ENCODE peak calls at places on chromosomes 13 and 19, in four cellular contexts. One of them, this sample, is unnamed.

GRCh38 chr19:48424694-48425219 is 21.0 kb upstream of the GRWD1 start:
- DNase-seq in OCI-LY7: peak
- DNase-seq in colonic mucosa: no peak
- DNase-seq in AG04450: no peak
- DNase-seq in this sample: no peak

GRCh38 chr19:33416307-33417215 is 43.1 kb downstream of the CEBPG start:
- DNase-seq in OCI-LY7: peak
- DNase-seq in colonic mucosa: peak
- DNase-seq in AG04450: no peak
- DNase-seq in this sample: peak

GRCh38 chr19:6663236-6664187 is 6.4 kb downstream of the TNFSF14 start:
- DNase-seq in OCI-LY7: no peak
- DNase-seq in colonic mucosa: no peak
- DNase-seq in AG04450: no peak
- DNase-seq in this sample: no peak

GRCh38 chr13:98606296-98606695 is 29.4 kb upstream of the STK24 start:
- DNase-seq in OCI-LY7: no peak
- DNase-seq in colonic mucosa: no peak
- DNase-seq in AG04450: no peak
- DNase-seq in this sample: no peak

GRCh38 chr13:102128216-102128800 is 273.5 kb downstream of the FGF14 start:
- DNase-seq in OCI-LY7: no peak
- DNase-seq in colonic mucosa: no peak
- DNase-seq in AG04450: no peak
- DNase-seq in this sample: no peak

GRCh38 chr13:95716231-95716630 is 39.3 kb downstream of the DNAJC3 start:
- DNase-seq in OCI-LY7: no peak
- DNase-seq in colonic mucosa: no peak
- DNase-seq in AG04450: no peak
- DNase-seq in this sample: no peak

GRCh38 chr13:36789061-36789460 is 30.0 kb upstream of the RFXAP start:
- DNase-seq in OCI-LY7: no peak
- DNase-seq in colonic mucosa: no peak
- DNase-seq in AG04450: no peak
- DNase-seq in this sample: no peak

GRCh38 chr19:5692785-5693194 is 2.7 kb downstream of the RPL36 start:
- DNase-seq in OCI-LY7: no peak
- DNase-seq in colonic mucosa: no peak
- DNase-seq in AG04450: no peak
- DNase-seq in this sample: no peak

GRCh38 chr19:5578094-5578846 is 10.5 kb upstream of the TINCR start:
- DNase-seq in OCI-LY7: peak
- DNase-seq in colonic mucosa: peak
- DNase-seq in AG04450: peak
- DNase-seq in this sample: peak

GRCh38 chr19:50203281-50204080 is at the start of gene MYH14:
- DNase-seq in OCI-LY7: no peak
- DNase-seq in colonic mucosa: peak
- DNase-seq in AG04450: no peak
- DNase-seq in this sample: no peak

GRCh38 chr19:35045667-35046300 is 4.3 kb downstream of the HPN start:
- DNase-seq in OCI-LY7: peak
- DNase-seq in colonic mucosa: no peak
- DNase-seq in AG04450: no peak
- DNase-seq in this sample: no peak

GRCh38 chr19:1015782-1016646 is 4.9 kb downstream of the TMEM259 start:
- DNase-seq in OCI-LY7: no peak
- DNase-seq in colonic mucosa: no peak
- DNase-seq in AG04450: no peak
- DNase-seq in this sample: no peak

GRCh38 chr13:50969691-50970090 is 60.1 kb downstream of the RNASEH2B start:
- DNase-seq in OCI-LY7: no peak
- DNase-seq in colonic mucosa: no peak
- DNase-seq in AG04450: no peak
- DNase-seq in this sample: peak

GRCh38 chr13:20473139-20473538 is 52.5 kb downstream of the CRYL1 start:
- DNase-seq in OCI-LY7: no peak
- DNase-seq in colonic mucosa: no peak
- DNase-seq in AG04450: no peak
- DNase-seq in this sample: no peak

GRCh38 chr13:27403252-27403678 is 21.2 kb upstream of the GTF3A start:
- DNase-seq in OCI-LY7: no peak
- DNase-seq in colonic mucosa: no peak
- DNase-seq in AG04450: peak
- DNase-seq in this sample: no peak

GRCh38 chr13:110138009-110138699 is 168.8 kb downstream of the COL4A1 start:
- DNase-seq in OCI-LY7: peak
- DNase-seq in colonic mucosa: peak
- DNase-seq in AG04450: no peak
- DNase-seq in this sample: peak

GRCh38 chr13:67052550-67053237 is 177.4 kb downstream of the PCDH9 start:
- DNase-seq in OCI-LY7: no peak
- DNase-seq in colonic mucosa: no peak
- DNase-seq in AG04450: no peak
- DNase-seq in this sample: no peak

GRCh38 chr13:111898956-111899713 is 167.8 kb upstream of the SOX1 start:
- DNase-seq in OCI-LY7: no peak
- DNase-seq in colonic mucosa: no peak
- DNase-seq in AG04450: no peak
- DNase-seq in this sample: no peak

GRCh38 chr13:66534561-66534960 is 695.6 kb downstream of the PCDH9 start:
- DNase-seq in OCI-LY7: no peak
- DNase-seq in colonic mucosa: no peak
- DNase-seq in AG04450: no peak
- DNase-seq in this sample: no peak

GRCh38 chr19:461664-462551 is 1.1 kb upstream of the SHC2 start:
- DNase-seq in OCI-LY7: no peak
- DNase-seq in colonic mucosa: peak
- DNase-seq in AG04450: no peak
- DNase-seq in this sample: peak

GRCh38 chr13:83498486-83499190 is 383.6 kb downstream of the SLITRK1 start:
- DNase-seq in OCI-LY7: no peak
- DNase-seq in colonic mucosa: no peak
- DNase-seq in AG04450: no peak
- DNase-seq in this sample: no peak

GRCh38 chr19:51688665-51689571 is 4.2 kb upstream of the SPACA6 start:
- DNase-seq in OCI-LY7: no peak
- DNase-seq in colonic mucosa: peak
- DNase-seq in AG04450: peak
- DNase-seq in this sample: peak

GRCh38 chr19:17855333-17856152 is 4.2 kb upstream of the RPL18A start:
- DNase-seq in OCI-LY7: peak
- DNase-seq in colonic mucosa: peak
- DNase-seq in AG04450: no peak
- DNase-seq in this sample: peak

GRCh38 chr13:113064000-113064533 is 41.5 kb upstream of the F7 start:
- DNase-seq in OCI-LY7: no peak
- DNase-seq in colonic mucosa: no peak
- DNase-seq in AG04450: no peak
- DNase-seq in this sample: no peak

GRCh38 chr13:79398915-79399314 is 7.1 kb downstream of the RBM26 start:
- DNase-seq in OCI-LY7: no peak
- DNase-seq in colonic mucosa: no peak
- DNase-seq in AG04450: no peak
- DNase-seq in this sample: no peak

GRCh38 chr19:1173160-1173844 is 766 bp downstream of the SBNO2 start:
- DNase-seq in OCI-LY7: peak
- DNase-seq in colonic mucosa: peak
- DNase-seq in AG04450: no peak
- DNase-seq in this sample: no peak

GRCh38 chr19:2426661-2427322 is 594 bp downstream of the TIMM13 start:
- DNase-seq in OCI-LY7: peak
- DNase-seq in colonic mucosa: peak
- DNase-seq in AG04450: no peak
- DNase-seq in this sample: peak

GRCh38 chr13:62137629-62138405 is 722.2 kb upstream of the PCDH20 start:
- DNase-seq in OCI-LY7: no peak
- DNase-seq in colonic mucosa: no peak
- DNase-seq in AG04450: no peak
- DNase-seq in this sample: no peak

GRCh38 chr13:27450921-27451461 is 627 bp upstream of the MTIF3 start:
- DNase-seq in OCI-LY7: peak
- DNase-seq in colonic mucosa: peak
- DNase-seq in AG04450: no peak
- DNase-seq in this sample: peak

GRCh38 chr19:919157-920050 is 2.3 kb downstream of the KISS1R start:
- DNase-seq in OCI-LY7: no peak
- DNase-seq in colonic mucosa: no peak
- DNase-seq in AG04450: no peak
- DNase-seq in this sample: no peak

GRCh38 chr13:42650470-42650869 is 76.5 kb downstream of the TNFSF11 start:
- DNase-seq in OCI-LY7: no peak
- DNase-seq in colonic mucosa: no peak
- DNase-seq in AG04450: no peak
- DNase-seq in this sample: no peak

GRCh38 chr13:111640476-111640875 is 320.0 kb downstream of the TEX29 start:
- DNase-seq in OCI-LY7: no peak
- DNase-seq in colonic mucosa: no peak
- DNase-seq in AG04450: no peak
- DNase-seq in this sample: no peak

GRCh38 chr19:10195199-10195519 is 406 bp upstream of the DNMT1 start:
- DNase-seq in OCI-LY7: no peak
- DNase-seq in colonic mucosa: no peak
- DNase-seq in AG04450: no peak
- DNase-seq in this sample: no peak
- H3K27ac ChIP-seq in OCI-LY7: peak
- H3K27ac ChIP-seq in colonic mucosa: peak
- H3K27ac ChIP-seq in AG04450: no peak
- H3K27ac ChIP-seq in this sample: peak

DNA sequence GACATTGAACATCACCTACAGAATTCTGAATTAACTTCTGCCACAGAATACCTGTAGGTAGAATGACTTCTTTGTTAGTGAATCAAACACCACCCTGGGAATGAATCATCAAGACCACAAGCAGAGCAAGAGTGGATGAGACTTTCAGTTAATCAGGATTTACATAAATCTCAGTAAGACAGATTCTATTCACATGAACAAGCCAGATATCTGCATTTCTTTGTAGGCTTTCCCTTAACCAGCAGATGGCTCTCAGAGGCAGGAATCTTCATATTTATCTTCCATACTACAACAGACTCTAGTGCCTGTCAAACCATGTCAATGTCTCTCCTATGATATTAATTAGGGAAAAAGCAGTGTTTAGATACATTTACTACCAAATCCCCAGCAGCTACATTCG is 412.1 kb downstream of the KLF12 start:
- DNase-seq in OCI-LY7: peak
- DNase-seq in colonic mucosa: no peak
- DNase-seq in AG04450: peak
- DNase-seq in this sample: no peak
- TF ChIP-seq CTCF in OCI-LY7: peak
- TF ChIP-seq CTCF in colonic mucosa: no peak
- TF ChIP-seq CTCF in AG04450: peak
- TF ChIP-seq CTCF in this sample: peak

GRCh38 chr19:38045554-38046253 is 138.7 kb downstream of the SIPA1L3 start:
- DNase-seq in OCI-LY7: peak
- DNase-seq in colonic mucosa: no peak
- DNase-seq in AG04450: no peak
- DNase-seq in this sample: no peak

GRCh38 chr19:38047048-38047435 is 140.0 kb downstream of the SIPA1L3 start:
- DNase-seq in OCI-LY7: peak
- DNase-seq in colonic mucosa: no peak
- DNase-seq in AG04450: no peak
- DNase-seq in this sample: no peak

GRCh38 chr19:38047641-38048040 is 140.6 kb downstream of the SIPA1L3 start:
- DNase-seq in OCI-LY7: no peak
- DNase-seq in colonic mucosa: no peak
- DNase-seq in AG04450: no peak
- DNase-seq in this sample: peak

GRCh38 chr19:38046254-38047047 is 139.4 kb downstream of the SIPA1L3 start:
- DNase-seq in OCI-LY7: peak
- DNase-seq in colonic mucosa: peak
- DNase-seq in AG04450: no peak
- DNase-seq in this sample: no peak

GRCh38 chr19:38049105-38049649 is 142.2 kb downstream of the SIPA1L3 start:
- DNase-seq in OCI-LY7: peak
- DNase-seq in colonic mucosa: no peak
- DNase-seq in AG04450: no peak
- DNase-seq in this sample: no peak
- H3K27ac ChIP-seq in OCI-LY7: peak
- H3K27ac ChIP-seq in colonic mucosa: peak
- H3K27ac ChIP-seq in AG04450: peak
- H3K27ac ChIP-seq in this sample: no peak

DNA sequence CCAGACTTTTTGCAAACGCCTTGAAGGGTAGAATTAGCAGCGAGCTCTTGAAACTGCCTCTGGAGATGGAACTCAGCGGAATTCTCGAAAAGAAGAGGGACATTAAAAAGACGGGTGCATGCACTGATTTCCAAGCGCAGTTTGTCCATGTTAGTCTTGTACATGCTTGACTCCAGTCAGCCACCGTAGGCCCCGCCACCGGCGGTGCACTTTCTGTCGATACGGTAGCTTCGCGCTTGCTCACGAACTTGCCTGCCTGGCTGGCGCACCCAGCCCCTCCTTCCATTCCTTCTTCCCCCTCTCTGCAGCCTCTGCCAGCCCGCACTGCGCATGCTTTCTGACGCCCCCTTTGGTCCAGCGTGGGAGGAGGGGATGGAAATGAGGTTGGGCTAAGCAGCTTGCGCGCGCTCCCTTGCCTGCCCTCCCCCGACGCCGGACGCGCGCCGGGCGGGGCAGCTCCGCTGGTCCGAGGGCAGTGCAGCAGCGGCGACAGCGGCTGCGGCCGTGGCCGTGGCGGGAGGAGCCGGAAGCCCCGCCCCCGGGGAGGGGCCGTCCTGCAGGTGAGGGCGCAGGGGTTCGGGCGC is at the start of gene ZNF575:
- DNase-seq in OCI-LY7: peak
- DNase-seq in colonic mucosa: peak
- DNase-seq in AG04450: peak
- DNase-seq in this sample: peak
- TF ChIP-seq CTCF in OCI-LY7: no peak
- TF ChIP-seq CTCF in colonic mucosa: no peak
- TF ChIP-seq CTCF in AG04450: no peak
- TF ChIP-seq CTCF in this sample: no peak

GRCh38 chr19:24033962-24034342 is 53.0 kb upstream of the ZNF254 start:
- DNase-seq in OCI-LY7: peak
- DNase-seq in colonic mucosa: peak
- DNase-seq in AG04450: peak
- DNase-seq in this sample: peak

GRCh38 chr19:24029941-24030636 is 56.9 kb upstream of the ZNF254 start:
- DNase-seq in OCI-LY7: peak
- DNase-seq in colonic mucosa: no peak
- DNase-seq in AG04450: no peak
- DNase-seq in this sample: peak

GRCh38 chr19:24033308-24033961 is 53.6 kb upstream of the ZNF254 start:
- DNase-seq in OCI-LY7: peak
- DNase-seq in colonic mucosa: peak
- DNase-seq in AG04450: peak
- DNase-seq in this sample: peak

DNA sequence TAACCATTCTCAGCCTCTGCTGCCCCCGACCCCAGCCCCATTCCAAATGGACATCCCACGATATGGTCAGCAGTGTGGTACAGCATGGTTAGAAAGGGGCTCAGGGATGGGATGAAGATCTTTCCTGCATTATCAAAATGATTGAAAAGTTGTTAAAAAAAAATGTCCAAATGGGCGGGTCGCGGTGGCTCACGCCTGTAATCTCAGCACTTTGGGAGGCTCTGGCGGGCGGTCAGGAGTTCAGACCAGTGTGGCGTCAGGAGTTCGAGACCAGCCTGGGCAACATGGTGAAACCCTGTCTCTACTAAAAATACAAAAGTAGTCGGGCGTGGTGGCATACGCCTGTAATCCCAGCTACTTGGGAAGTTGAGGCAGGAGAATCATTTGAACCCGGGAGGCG is 54.3 kb upstream of the ZNF254 start:
- DNase-seq in OCI-LY7: no peak
- DNase-seq in colonic mucosa: no peak
- DNase-seq in AG04450: no peak
- DNase-seq in this sample: no peak
- H3K27ac ChIP-seq in OCI-LY7: no peak
- H3K27ac ChIP-seq in colonic mucosa: peak
- H3K27ac ChIP-seq in AG04450: no peak
- H3K27ac ChIP-seq in this sample: peak